ENCODE peak calls at places on chromosomes 2 and 18, in five cellular contexts. N, B, W, F and S are unnamed samples. For H3K4me1, the result is how much of the 10 kb centered on the place peaks cover.

GRCh38 chr2:19035238-19035637 is 323.2 kb downstream of the OSR1 start:
- DNase-seq in N (peak), B (peak), W (no peak), F (no peak), S (no peak)

GRCh38 chr18:59383831-59384230 is 24.8 kb upstream of the LMAN1 start:
- DNase-seq in N (no peak), B (no peak), W (no peak), F (no peak), S (no peak)

GRCh38 chr2:14967739-14968138 is 335.2 kb downstream of the LRATD1 start:
- DNase-seq in N (no peak), B (no peak), W (no peak), F (no peak), S (no peak)

GRCh38 chr18:1659190-1659589 is 754.5 kb downstream of the ADCYAP1 start:
- DNase-seq in N (no peak), B (no peak), W (no peak), F (no peak), S (no peak)

GRCh38 chr2:133726906-133727305 is 158.6 kb upstream of the NCKAP5 start:
- DNase-seq in N (no peak), B (no peak), W (no peak), F (no peak), S (no peak)

GRCh38 chr2:236663267-236663666 is 93.6 kb downstream of the ACKR3 start:
- DNase-seq in N (no peak), B (peak), W (no peak), F (no peak), S (no peak)

GRCh38 chr2:63055510-63056308 is 5.1 kb downstream of the OTX1 start:
- DNase-seq in N (no peak), B (peak), W (no peak), F (no peak), S (no peak)

GRCh38 chr18:57747809-57748680 is 55.1 kb downstream of the ATP8B1 start:
- DNase-seq in N (no peak), B (no peak), W (no peak), F (no peak), S (no peak)

GRCh38 chr18:34647251-34647650 is 62.8 kb upstream of the DTNA start:
- DNase-seq in N (no peak), B (no peak), W (peak), F (no peak), S (no peak)

GRCh38 chr2:55880416-55881143 is 43.0 kb downstream of the EFEMP1 start:
- DNase-seq in N (no peak), B (no peak), W (no peak), F (no peak), S (no peak)

GRCh38 chr2:143475131-143475784 is 346.0 kb downstream of the ARHGAP15 start:
- DNase-seq in N (no peak), B (no peak), W (no peak), F (no peak), S (no peak)

GRCh38 chr2:135701442-135701841 is 40.2 kb upstream of the UBXN4 start:
- DNase-seq in N (no peak), B (no peak), W (no peak), F (no peak), S (peak)

GRCh38 chr2:161134547-161135518 is 25.4 kb upstream of the TANK start:
- DNase-seq in N (peak), B (no peak), W (no peak), F (no peak), S (no peak)

GRCh38 chr18:13300029-13300428 is 81.5 kb downstream of the LDLRAD4 start:
- DNase-seq in N (no peak), B (no peak), W (no peak), F (no peak), S (no peak)

GRCh38 chr2:159797468-159798375 is at the start of gene CD302:
- DNase-seq in N (peak), B (peak), W (peak), F (peak), S (no peak)

GRCh38 chr2:190156750-190157277 is 94.3 kb upstream of the MSTN start:
- DNase-seq in N (no peak), B (no peak), W (no peak), F (no peak), S (no peak)

GRCh38 chr2:119853777-119854399 is 94.2 kb downstream of the PTPN4 start:
- DNase-seq in N (no peak), B (no peak), W (no peak), F (no peak), S (no peak)

GRCh38 chr2:238098854-238099708 is 1.1 kb upstream of the ESPNL start:
- DNase-seq in N (no peak), B (peak), W (no peak), F (peak), S (no peak)

GRCh38 chr18:61669320-61669719 is 223.5 kb downstream of the RNF152 start:
- DNase-seq in N (no peak), B (no peak), W (no peak), F (no peak), S (no peak)

GRCh38 chr2:61499060-61499459 is 28.2 kb upstream of the USP34 start:
- DNase-seq in N (no peak), B (no peak), W (no peak), F (no peak), S (no peak)
- H3K4me1 ChIP-seq in N (under half), B (under half), W (under half), F (under half), S (under half)

GRCh38 chr2:28980368-28981015 is 606 bp upstream of the TOGARAM2 start:
- DNase-seq in N (no peak), B (no peak), W (no peak), F (no peak), S (no peak)
- H3K27ac ChIP-seq in N (peak), B (no peak), W (no peak), F (no peak), S (no peak)

DNA sequence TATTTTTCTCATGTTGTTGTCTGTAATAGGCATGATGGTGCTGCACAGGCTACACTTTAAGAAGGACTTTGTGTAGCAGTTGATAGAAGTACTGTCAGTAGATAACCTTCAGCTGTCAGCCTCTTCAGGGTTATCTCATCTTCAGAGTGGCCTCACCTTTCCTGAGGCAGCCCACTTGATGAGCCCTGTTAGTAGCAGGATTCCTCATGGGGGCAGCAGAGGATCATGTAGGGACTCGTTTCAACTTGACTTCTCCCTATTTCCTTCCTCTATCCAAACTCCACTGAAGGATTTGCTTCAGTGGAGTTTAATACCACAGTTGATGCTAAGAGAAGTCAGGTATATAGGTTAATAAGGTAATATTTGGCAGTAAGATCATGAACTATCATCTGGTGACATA is 530.3 kb upstream of the FSIP2 start:
- DNase-seq in N (no peak), B (no peak), W (no peak), F (no peak), S (peak)
- TF ChIP-seq CTCF in N (peak), B (peak), W (no peak), F (no peak), S (peak)

GRCh38 chr2:241320394-241320793 is 4.7 kb downstream of the SEPTIN2 start:
- DNase-seq in N (no peak), B (no peak), W (no peak), F (no peak), S (no peak)
- H3K4me1 ChIP-seq in N (under half), B (half or more), W (half or more), F (half or more), S (under half)

DNA sequence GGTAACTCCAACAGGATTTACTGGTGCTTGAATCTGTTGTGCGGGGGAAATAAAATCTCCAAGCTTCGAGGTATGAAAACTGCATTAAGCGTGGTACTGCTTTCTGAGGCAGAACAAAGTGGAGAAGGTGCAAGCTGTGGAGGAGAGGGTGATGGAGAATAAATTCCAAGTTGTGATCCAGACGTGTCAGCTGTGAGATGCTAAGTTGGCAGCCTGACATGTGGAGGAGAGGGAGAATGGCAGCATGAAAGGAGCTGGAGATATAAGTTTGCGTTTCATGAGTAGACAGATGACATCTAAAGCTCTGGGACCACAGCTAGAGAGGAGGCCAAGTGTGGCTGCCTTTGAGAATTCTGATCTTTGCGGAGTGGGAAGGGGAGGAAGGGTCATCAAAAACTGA is 411.8 kb downstream of the FBXO15 start:
- DNase-seq in N (no peak), B (no peak), W (no peak), F (no peak), S (no peak)
- H3K27ac ChIP-seq in N (no peak), B (no peak), W (no peak), F (no peak), S (no peak)

GRCh38 chr2:102070058-102070642 is 72.4 kb upstream of the IL1R1 start:
- DNase-seq in N (no peak), B (peak), W (peak), F (peak), S (no peak)
- TF ChIP-seq CTCF in N (no peak), B (no peak), W (peak), F (no peak), S (peak)

DNA sequence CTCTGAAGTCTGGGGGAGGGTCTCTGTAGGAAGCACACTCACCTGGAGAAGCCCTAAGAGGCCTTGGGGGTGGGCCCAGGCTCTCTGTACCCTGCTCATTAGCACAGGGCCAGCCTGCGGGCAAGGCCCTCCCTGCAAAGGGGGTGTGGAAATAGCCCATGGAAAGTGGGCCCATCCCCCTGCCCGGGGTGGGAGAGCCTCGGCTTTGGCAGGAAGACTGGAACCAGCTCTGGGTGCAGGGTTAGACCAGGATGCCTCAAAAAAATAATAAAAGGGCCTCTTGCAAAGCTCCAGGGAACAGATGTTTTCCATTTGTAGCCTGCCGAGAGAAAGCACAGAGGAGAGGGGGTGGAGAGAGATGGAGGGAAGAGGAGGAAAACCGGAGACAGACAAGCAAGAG is 98.7 kb downstream of the STPG4 start:
- DNase-seq in N (no peak), B (no peak), W (no peak), F (no peak), S (no peak)
- H3K4me1 ChIP-seq in N (under half), B (half or more), W (under half), F (under half), S (under half)

GRCh38 chr2:206112108-206112507 is 26.1 kb upstream of the INO80D start:
- DNase-seq in N (no peak), B (no peak), W (no peak), F (no peak), S (no peak)
- H3K27ac ChIP-seq in N (no peak), B (no peak), W (no peak), F (no peak), S (no peak)